ENCODE peak calls at places on chromosomes 13 and 19, in six cellular contexts. B is keratinocyte; Q is mesenteric fat pad; G is CD4-positive, alpha-beta T cell; Z is EH; S is uterus. C is an unnamed sample.

GRCh38 chr13:28492527-28493367 is 2.2 kb downstream of the FLT1 start:
- DNase-seq in B (no peak), Q (no peak), G (no peak), Z (peak), S (no peak), C (no peak)

GRCh38 chr13:41457589-41458186 is 338 bp downstream of the RGCC start:
- DNase-seq in B (no peak), Q (peak), G (peak), Z (no peak), S (no peak), C (no peak)

GRCh38 chr19:44749994-44750393 is 1.5 kb downstream of the BCL3 start:
- DNase-seq in B (no peak), Q (no peak), G (no peak), Z (no peak), S (no peak), C (no peak)

GRCh38 chr19:7734220-7735203 is 2.6 kb upstream of the CLEC4G start:
- DNase-seq in B (no peak), Q (no peak), G (no peak), Z (no peak), S (no peak), C (no peak)

GRCh38 chr13:74528751-74529513 is 394.7 kb upstream of the KLF12 start:
- DNase-seq in B (no peak), Q (no peak), G (no peak), Z (no peak), S (no peak), C (no peak)

GRCh38 chr13:25966086-25966485 is 85.7 kb downstream of the SHISA2 start:
- DNase-seq in B (no peak), Q (no peak), G (no peak), Z (no peak), S (no peak), C (no peak)

GRCh38 chr13:49165798-49166752 is 54.1 kb upstream of the MLNR start:
- DNase-seq in B (no peak), Q (no peak), G (no peak), Z (no peak), S (no peak), C (no peak)

GRCh38 chr13:40402931-40403412 is 263.5 kb downstream of the FOXO1 start:
- DNase-seq in B (no peak), Q (no peak), G (no peak), Z (peak), S (peak), C (no peak)

GRCh38 chr19:56105090-56105701 is 15.9 kb downstream of the ZNF787 start:
- DNase-seq in B (no peak), Q (no peak), G (peak), Z (no peak), S (peak), C (peak)

GRCh38 chr19:17784201-17785008 is 10.5 kb upstream of the B3GNT3 start:
- DNase-seq in B (no peak), Q (no peak), G (peak), Z (peak), S (peak), C (peak)

GRCh38 chr19:44356383-44357111 is at the start of gene ZNF112:
- DNase-seq in B (peak), Q (no peak), G (no peak), Z (peak), S (peak), C (no peak)

GRCh38 chr13:110137677-110138008 is 169.3 kb downstream of the COL4A1 start:
- DNase-seq in B (no peak), Q (no peak), G (no peak), Z (no peak), S (peak), C (peak)

GRCh38 chr13:27264181-27264580 is 6.4 kb upstream of the RASL11A start:
- DNase-seq in B (no peak), Q (no peak), G (no peak), Z (peak), S (no peak), C (no peak)

GRCh38 chr13:110448230-110448629 is 113.3 kb downstream of the RAB20 start:
- DNase-seq in B (peak), Q (no peak), G (no peak), Z (peak), S (peak), C (peak)

GRCh38 chr19:47765522-47766358 is 12.8 kb upstream of the SELENOW start:
- DNase-seq in B (no peak), Q (no peak), G (no peak), Z (peak), S (peak), C (no peak)

GRCh38 chr13:40672310-40673060 is 6.0 kb upstream of the FOXO1 start:
- DNase-seq in B (peak), Q (no peak), G (no peak), Z (peak), S (no peak), C (no peak)

GRCh38 chr13:110232756-110233155 is 74.2 kb downstream of the COL4A1 start:
- DNase-seq in B (no peak), Q (no peak), G (no peak), Z (no peak), S (no peak), C (no peak)

GRCh38 chr13:113592571-113592970 is 8.0 kb downstream of the TFDP1 start:
- DNase-seq in B (no peak), Q (peak), G (no peak), Z (peak), S (peak), C (no peak)